ENCODE peak calls at places on chromosomes 5 and 9, in eight cellular contexts. One of them, this sample, is unnamed.
A peak's percentile ranks its signal among the peaks of the same experiment; 100 is the strongest.

GRCh38 chr5:106876665-106877194 is 794.0 kb downstream of the EFNA5 start:
- DNase-seq in heart right ventricle: no peak
- DNase-seq in AG04450: no peak
- DNase-seq in H9: no peak
- DNase-seq in IMR-90: no peak
- DNase-seq in MM.1S: no peak
- DNase-seq in cardiac fibroblast: peak; percentile 5
- DNase-seq in SK-N-SH: no peak
- DNase-seq in this sample: peak; percentile 60

GRCh38 chr9:137458194-137459146 is 664 bp downstream of the NSMF start:
- DNase-seq in heart right ventricle: no peak
- DNase-seq in AG04450: no peak
- DNase-seq in H9: no peak
- DNase-seq in IMR-90: no peak
- DNase-seq in MM.1S: no peak
- DNase-seq in cardiac fibroblast: no peak
- DNase-seq in SK-N-SH: peak; percentile 84
- DNase-seq in this sample: no peak

GRCh38 chr5:135138116-135138850 is 104.3 kb upstream of the PITX1 start:
- DNase-seq in heart right ventricle: no peak
- DNase-seq in AG04450: no peak
- DNase-seq in H9: no peak
- DNase-seq in IMR-90: peak; percentile 32
- DNase-seq in MM.1S: no peak
- DNase-seq in cardiac fibroblast: no peak
- DNase-seq in SK-N-SH: no peak
- DNase-seq in this sample: no peak

GRCh38 chr5:17405976-17406876 is 91.8 kb upstream of the TAF11L2 start:
- DNase-seq in heart right ventricle: no peak
- DNase-seq in AG04450: no peak
- DNase-seq in H9: no peak
- DNase-seq in IMR-90: peak; percentile 25
- DNase-seq in MM.1S: no peak
- DNase-seq in cardiac fibroblast: no peak
- DNase-seq in SK-N-SH: no peak
- DNase-seq in this sample: no peak

GRCh38 chr5:43556857-43557593 is at the start of gene PAIP1:
- DNase-seq in heart right ventricle: peak; percentile 87
- DNase-seq in AG04450: peak; percentile 63
- DNase-seq in H9: peak; percentile 81
- DNase-seq in IMR-90: peak; percentile 86
- DNase-seq in MM.1S: peak; percentile 79
- DNase-seq in cardiac fibroblast: peak; percentile 88
- DNase-seq in SK-N-SH: peak; percentile 94
- DNase-seq in this sample: peak; percentile 89

GRCh38 chr5:132024789-132025402 is 13.4 kb upstream of the ACSL6 start:
- DNase-seq in heart right ventricle: no peak
- DNase-seq in AG04450: no peak
- DNase-seq in H9: peak; percentile 42
- DNase-seq in IMR-90: no peak
- DNase-seq in MM.1S: no peak
- DNase-seq in cardiac fibroblast: no peak
- DNase-seq in SK-N-SH: peak; percentile 37
- DNase-seq in this sample: no peak

GRCh38 chr5:125685771-125686170 is 737.4 kb upstream of the GRAMD2B start:
- DNase-seq in heart right ventricle: no peak
- DNase-seq in AG04450: no peak
- DNase-seq in H9: no peak
- DNase-seq in IMR-90: peak; percentile 49
- DNase-seq in MM.1S: no peak
- DNase-seq in cardiac fibroblast: peak; percentile 31
- DNase-seq in SK-N-SH: no peak
- DNase-seq in this sample: no peak

GRCh38 chr9:136333486-136333885 is 6.1 kb downstream of the GPSM1 start:
- DNase-seq in heart right ventricle: no peak
- DNase-seq in AG04450: no peak
- DNase-seq in H9: no peak
- DNase-seq in IMR-90: no peak
- DNase-seq in MM.1S: no peak
- DNase-seq in cardiac fibroblast: no peak
- DNase-seq in SK-N-SH: no peak
- DNase-seq in this sample: no peak

GRCh38 chr5:176541338-176542134 is 4.3 kb upstream of the RNF44 start:
- DNase-seq in heart right ventricle: peak; percentile 57
- DNase-seq in AG04450: no peak
- DNase-seq in H9: peak; percentile 91
- DNase-seq in IMR-90: no peak
- DNase-seq in MM.1S: peak; percentile 68
- DNase-seq in cardiac fibroblast: peak; percentile 22
- DNase-seq in SK-N-SH: no peak
- DNase-seq in this sample: peak; percentile 85

GRCh38 chr5:103523319-103523718 is 39.3 kb downstream of the NUDT12 start:
- DNase-seq in heart right ventricle: no peak
- DNase-seq in AG04450: no peak
- DNase-seq in H9: no peak
- DNase-seq in IMR-90: no peak
- DNase-seq in MM.1S: no peak
- DNase-seq in cardiac fibroblast: no peak
- DNase-seq in SK-N-SH: no peak
- DNase-seq in this sample: no peak

GRCh38 chr9:18747590-18747989 is 273.6 kb downstream of the ADAMTSL1 start:
- DNase-seq in heart right ventricle: no peak
- DNase-seq in AG04450: no peak
- DNase-seq in H9: no peak
- DNase-seq in IMR-90: peak; percentile 5
- DNase-seq in MM.1S: no peak
- DNase-seq in cardiac fibroblast: no peak
- DNase-seq in SK-N-SH: no peak
- DNase-seq in this sample: no peak

GRCh38 chr9:111161015-111161415 is 122.7 kb upstream of the LPAR1 start:
- DNase-seq in heart right ventricle: no peak
- DNase-seq in AG04450: peak; percentile 36
- DNase-seq in H9: no peak
- DNase-seq in IMR-90: peak; percentile 92
- DNase-seq in MM.1S: no peak
- DNase-seq in cardiac fibroblast: peak; percentile 88
- DNase-seq in SK-N-SH: no peak
- DNase-seq in this sample: no peak

GRCh38 chr9:87909310-87910041 is 8.3 kb upstream of the SPATA31C1 start:
- DNase-seq in heart right ventricle: no peak
- DNase-seq in AG04450: no peak
- DNase-seq in H9: peak; percentile 64
- DNase-seq in IMR-90: no peak
- DNase-seq in MM.1S: no peak
- DNase-seq in cardiac fibroblast: no peak
- DNase-seq in SK-N-SH: no peak
- DNase-seq in this sample: no peak

GRCh38 chr5:106140101-106140500 is 1530.6 kb downstream of the EFNA5 start:
- DNase-seq in heart right ventricle: no peak
- DNase-seq in AG04450: no peak
- DNase-seq in H9: no peak
- DNase-seq in IMR-90: peak; percentile 50
- DNase-seq in MM.1S: no peak
- DNase-seq in cardiac fibroblast: peak; percentile 33
- DNase-seq in SK-N-SH: no peak
- DNase-seq in this sample: no peak

GRCh38 chr5:121430538-121430937 is 421.1 kb upstream of the FTMT start:
- DNase-seq in heart right ventricle: no peak
- DNase-seq in AG04450: no peak
- DNase-seq in H9: no peak
- DNase-seq in IMR-90: no peak
- DNase-seq in MM.1S: no peak
- DNase-seq in cardiac fibroblast: no peak
- DNase-seq in SK-N-SH: no peak
- DNase-seq in this sample: no peak